ENCODE peak calls at places on chromosome 11, in nine cellular contexts. One of them, this sample, is unnamed.

GRCh38 chr11:130313383-130314183 is 1.1 kb downstream of the ZBTB44 start:
- DNase-seq in AG04450: no peak
- DNase-seq in LNCaP clone FGC: no peak
- DNase-seq in nephron progenitor cell: no peak
- DNase-seq in GM06990: no peak
- DNase-seq in fibroblast of pulmonary artery: peak; percentile 9
- DNase-seq in endothelial cell of umbilical vein: peak; percentile 28
- DNase-seq in heart left ventricle: no peak
- DNase-seq in A549: no peak
- DNase-seq in this sample: no peak

GRCh38 chr11:12260731-12261521 is 116.4 kb upstream of the PARVA start:
- DNase-seq in AG04450: no peak
- DNase-seq in LNCaP clone FGC: no peak
- DNase-seq in nephron progenitor cell: no peak
- DNase-seq in GM06990: no peak
- DNase-seq in fibroblast of pulmonary artery: no peak
- DNase-seq in endothelial cell of umbilical vein: no peak
- DNase-seq in heart left ventricle: no peak
- DNase-seq in A549: no peak
- DNase-seq in this sample: no peak

GRCh38 chr11:132028380-132029240 is 658.2 kb downstream of the NTM start:
- DNase-seq in AG04450: no peak
- DNase-seq in LNCaP clone FGC: peak; percentile 32
- DNase-seq in nephron progenitor cell: peak; percentile 47
- DNase-seq in GM06990: no peak
- DNase-seq in fibroblast of pulmonary artery: peak; percentile 78
- DNase-seq in endothelial cell of umbilical vein: peak; percentile 74
- DNase-seq in heart left ventricle: no peak
- DNase-seq in A549: peak; percentile 29
- DNase-seq in this sample: no peak

GRCh38 chr11:97574976-97575665 is 1185.3 kb downstream of the JRKL start:
- DNase-seq in AG04450: no peak
- DNase-seq in LNCaP clone FGC: no peak
- DNase-seq in nephron progenitor cell: no peak
- DNase-seq in GM06990: no peak
- DNase-seq in fibroblast of pulmonary artery: no peak
- DNase-seq in endothelial cell of umbilical vein: no peak
- DNase-seq in heart left ventricle: no peak
- DNase-seq in A549: no peak
- DNase-seq in this sample: no peak

GRCh38 chr11:109739374-109739773 is 317.4 kb downstream of the C11orf87 start:
- DNase-seq in AG04450: no peak
- DNase-seq in LNCaP clone FGC: no peak
- DNase-seq in nephron progenitor cell: no peak
- DNase-seq in GM06990: no peak
- DNase-seq in fibroblast of pulmonary artery: peak; percentile 16
- DNase-seq in endothelial cell of umbilical vein: no peak
- DNase-seq in heart left ventricle: no peak
- DNase-seq in A549: no peak
- DNase-seq in this sample: no peak

GRCh38 chr11:70090989-70091388 is 12.9 kb downstream of the ANO1 start:
- DNase-seq in AG04450: no peak
- DNase-seq in LNCaP clone FGC: no peak
- DNase-seq in nephron progenitor cell: no peak
- DNase-seq in GM06990: no peak
- DNase-seq in fibroblast of pulmonary artery: no peak
- DNase-seq in endothelial cell of umbilical vein: no peak
- DNase-seq in heart left ventricle: peak; percentile 72
- DNase-seq in A549: no peak
- DNase-seq in this sample: no peak

GRCh38 chr11:112831041-112831440 is 130.2 kb upstream of the NCAM1 start:
- DNase-seq in AG04450: no peak
- DNase-seq in LNCaP clone FGC: no peak
- DNase-seq in nephron progenitor cell: no peak
- DNase-seq in GM06990: no peak
- DNase-seq in fibroblast of pulmonary artery: no peak
- DNase-seq in endothelial cell of umbilical vein: no peak
- DNase-seq in heart left ventricle: no peak
- DNase-seq in A549: no peak
- DNase-seq in this sample: no peak

GRCh38 chr11:44456544-44457270 is 108.8 kb upstream of the CD82 start:
- DNase-seq in AG04450: no peak
- DNase-seq in LNCaP clone FGC: no peak
- DNase-seq in nephron progenitor cell: no peak
- DNase-seq in GM06990: no peak
- DNase-seq in fibroblast of pulmonary artery: no peak
- DNase-seq in endothelial cell of umbilical vein: no peak
- DNase-seq in heart left ventricle: peak; percentile 44
- DNase-seq in A549: peak; percentile 42
- DNase-seq in this sample: peak; percentile 27

GRCh38 chr11:108115495-108116140 is 5.7 kb upstream of the ACAT1 start:
- DNase-seq in AG04450: peak; percentile 72
- DNase-seq in LNCaP clone FGC: peak; percentile 42
- DNase-seq in nephron progenitor cell: no peak
- DNase-seq in GM06990: no peak
- DNase-seq in fibroblast of pulmonary artery: peak; percentile 91
- DNase-seq in endothelial cell of umbilical vein: peak; percentile 93
- DNase-seq in heart left ventricle: peak; percentile 86
- DNase-seq in A549: peak; percentile 53
- DNase-seq in this sample: peak; percentile 81

GRCh38 chr11:96130061-96130460 is 206.2 kb upstream of the MTMR2 start:
- DNase-seq in AG04450: no peak
- DNase-seq in LNCaP clone FGC: no peak
- DNase-seq in nephron progenitor cell: no peak
- DNase-seq in GM06990: no peak
- DNase-seq in fibroblast of pulmonary artery: no peak
- DNase-seq in endothelial cell of umbilical vein: no peak
- DNase-seq in heart left ventricle: no peak
- DNase-seq in A549: no peak
- DNase-seq in this sample: no peak

GRCh38 chr11:103222801-103223200 is 113.6 kb downstream of the DYNC2H1 start:
- DNase-seq in AG04450: no peak
- DNase-seq in LNCaP clone FGC: peak; percentile 15
- DNase-seq in nephron progenitor cell: no peak
- DNase-seq in GM06990: no peak
- DNase-seq in fibroblast of pulmonary artery: peak; percentile 25
- DNase-seq in endothelial cell of umbilical vein: no peak
- DNase-seq in heart left ventricle: no peak
- DNase-seq in A549: no peak
- DNase-seq in this sample: no peak

GRCh38 chr11:69119170-69119569 is 36.6 kb upstream of the SMIM38 start:
- DNase-seq in AG04450: no peak
- DNase-seq in LNCaP clone FGC: no peak
- DNase-seq in nephron progenitor cell: no peak
- DNase-seq in GM06990: no peak
- DNase-seq in fibroblast of pulmonary artery: no peak
- DNase-seq in endothelial cell of umbilical vein: no peak
- DNase-seq in heart left ventricle: no peak
- DNase-seq in A549: no peak
- DNase-seq in this sample: no peak

GRCh38 chr11:7548659-7549283 is 35.0 kb downstream of the PPFIBP2 start:
- DNase-seq in AG04450: no peak
- DNase-seq in LNCaP clone FGC: no peak
- DNase-seq in nephron progenitor cell: no peak
- DNase-seq in GM06990: peak; percentile 21
- DNase-seq in fibroblast of pulmonary artery: no peak
- DNase-seq in endothelial cell of umbilical vein: no peak
- DNase-seq in heart left ventricle: no peak
- DNase-seq in A549: peak; percentile 27
- DNase-seq in this sample: peak; percentile 22
- TF ChIP-seq CTCF in AG04450: no peak
- TF ChIP-seq CTCF in LNCaP clone FGC: peak; percentile 46
- TF ChIP-seq CTCF in nephron progenitor cell: peak; percentile 21
- TF ChIP-seq CTCF in GM06990: peak; percentile 78
- TF ChIP-seq CTCF in fibroblast of pulmonary artery: no peak
- TF ChIP-seq CTCF in endothelial cell of umbilical vein: peak; percentile 15
- TF ChIP-seq CTCF in heart left ventricle: no peak
- TF ChIP-seq CTCF in A549: peak; percentile 22
- TF ChIP-seq CTCF in this sample: peak; percentile 50

GRCh38 chr11:62608776-62609175 is 3.8 kb downstream of the EML3 start:
- DNase-seq in AG04450: no peak
- DNase-seq in LNCaP clone FGC: no peak
- DNase-seq in nephron progenitor cell: no peak
- DNase-seq in GM06990: no peak
- DNase-seq in fibroblast of pulmonary artery: no peak
- DNase-seq in endothelial cell of umbilical vein: no peak
- DNase-seq in heart left ventricle: no peak
- DNase-seq in A549: no peak
- DNase-seq in this sample: no peak

GRCh38 chr11:62610814-62611704 is 1.5 kb downstream of the EML3 start:
- DNase-seq in AG04450: no peak
- DNase-seq in LNCaP clone FGC: no peak
- DNase-seq in nephron progenitor cell: no peak
- DNase-seq in GM06990: no peak
- DNase-seq in fibroblast of pulmonary artery: no peak
- DNase-seq in endothelial cell of umbilical vein: no peak
- DNase-seq in heart left ventricle: no peak
- DNase-seq in A549: no peak
- DNase-seq in this sample: no peak

GRCh38 chr11:62611705-62612365 is 740 bp downstream of the EML3 start:
- DNase-seq in AG04450: no peak
- DNase-seq in LNCaP clone FGC: no peak
- DNase-seq in nephron progenitor cell: peak; percentile 44
- DNase-seq in GM06990: peak; percentile 75
- DNase-seq in fibroblast of pulmonary artery: peak; percentile 83
- DNase-seq in endothelial cell of umbilical vein: peak; percentile 66
- DNase-seq in heart left ventricle: peak; percentile 75
- DNase-seq in A549: peak; percentile 48
- DNase-seq in this sample: no peak

GRCh38 chr11:62612366-62613274 is at the start of the genes EML3 and ROM1:
- DNase-seq in AG04450: peak; percentile 37
- DNase-seq in LNCaP clone FGC: no peak
- DNase-seq in nephron progenitor cell: peak; percentile 96
- DNase-seq in GM06990: peak; percentile 90
- DNase-seq in fibroblast of pulmonary artery: peak; percentile 88
- DNase-seq in endothelial cell of umbilical vein: peak; percentile 80
- DNase-seq in heart left ventricle: peak; percentile 95
- DNase-seq in A549: peak; percentile 88
- DNase-seq in this sample: peak; percentile 87

DNA sequence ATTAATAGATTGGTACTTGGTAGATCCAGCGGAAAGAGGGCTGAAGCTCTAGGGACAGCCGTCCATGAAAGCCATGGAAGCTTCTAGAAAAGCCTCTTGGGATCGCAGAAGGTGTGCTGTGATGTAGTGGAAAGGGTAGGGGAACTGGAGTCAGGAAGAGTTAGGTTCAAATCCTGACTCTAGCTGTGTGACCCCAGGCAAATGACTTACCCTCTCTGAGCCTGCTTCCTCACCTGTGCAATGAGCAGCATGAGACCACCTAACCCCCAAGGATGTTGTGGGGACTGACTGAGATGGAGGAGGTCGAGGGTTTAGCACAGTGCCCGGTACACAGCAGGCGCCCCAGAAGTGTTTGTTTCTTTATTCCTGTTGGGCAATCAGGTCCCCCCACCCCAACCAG is 2.2 kb downstream of the EML3 start:
- DNase-seq in AG04450: no peak
- DNase-seq in LNCaP clone FGC: no peak
- DNase-seq in nephron progenitor cell: no peak
- DNase-seq in GM06990: no peak
- DNase-seq in fibroblast of pulmonary artery: no peak
- DNase-seq in endothelial cell of umbilical vein: no peak
- DNase-seq in heart left ventricle: no peak
- DNase-seq in A549: no peak
- DNase-seq in this sample: no peak
- TF ChIP-seq CTCF in AG04450: no peak
- TF ChIP-seq CTCF in LNCaP clone FGC: no peak
- TF ChIP-seq CTCF in nephron progenitor cell: no peak
- TF ChIP-seq CTCF in GM06990: no peak
- TF ChIP-seq CTCF in fibroblast of pulmonary artery: no peak
- TF ChIP-seq CTCF in endothelial cell of umbilical vein: no peak
- TF ChIP-seq CTCF in heart left ventricle: no peak
- TF ChIP-seq CTCF in A549: no peak
- TF ChIP-seq CTCF in this sample: no peak

GRCh38 chr11:42974510-42974909 is 337.3 kb upstream of the API5 start:
- DNase-seq in AG04450: no peak
- DNase-seq in LNCaP clone FGC: no peak
- DNase-seq in nephron progenitor cell: no peak
- DNase-seq in GM06990: no peak
- DNase-seq in fibroblast of pulmonary artery: no peak
- DNase-seq in endothelial cell of umbilical vein: no peak
- DNase-seq in heart left ventricle: no peak
- DNase-seq in A549: peak; percentile 3
- DNase-seq in this sample: no peak
- TF ChIP-seq CTCF in AG04450: no peak
- TF ChIP-seq CTCF in LNCaP clone FGC: peak; percentile 42
- TF ChIP-seq CTCF in nephron progenitor cell: no peak
- TF ChIP-seq CTCF in GM06990: peak; percentile 27
- TF ChIP-seq CTCF in fibroblast of pulmonary artery: no peak
- TF ChIP-seq CTCF in endothelial cell of umbilical vein: no peak
- TF ChIP-seq CTCF in heart left ventricle: no peak
- TF ChIP-seq CTCF in A549: no peak
- TF ChIP-seq CTCF in this sample: peak; percentile 33

GRCh38 chr11:68018730-68019190 is 8.6 kb downstream of the ALDH3B1 start:
- DNase-seq in AG04450: no peak
- DNase-seq in LNCaP clone FGC: no peak
- DNase-seq in nephron progenitor cell: no peak
- DNase-seq in GM06990: no peak
- DNase-seq in fibroblast of pulmonary artery: no peak
- DNase-seq in endothelial cell of umbilical vein: no peak
- DNase-seq in heart left ventricle: no peak
- DNase-seq in A549: no peak
- DNase-seq in this sample: no peak

GRCh38 chr11:68022531-68022930 is 8.0 kb upstream of the NDUFS8 start:
- DNase-seq in AG04450: no peak
- DNase-seq in LNCaP clone FGC: no peak
- DNase-seq in nephron progenitor cell: no peak
- DNase-seq in GM06990: no peak
- DNase-seq in fibroblast of pulmonary artery: no peak
- DNase-seq in endothelial cell of umbilical vein: no peak
- DNase-seq in heart left ventricle: no peak
- DNase-seq in A549: no peak
- DNase-seq in this sample: no peak

GRCh38 chr11:68019486-68019885 is 9.4 kb downstream of the ALDH3B1 start:
- DNase-seq in AG04450: no peak
- DNase-seq in LNCaP clone FGC: no peak
- DNase-seq in nephron progenitor cell: no peak
- DNase-seq in GM06990: no peak
- DNase-seq in fibroblast of pulmonary artery: no peak
- DNase-seq in endothelial cell of umbilical vein: no peak
- DNase-seq in heart left ventricle: no peak
- DNase-seq in A549: no peak
- DNase-seq in this sample: no peak

GRCh38 chr11:68021167-68021787 is 9.2 kb upstream of the NDUFS8 start:
- DNase-seq in AG04450: no peak
- DNase-seq in LNCaP clone FGC: no peak
- DNase-seq in nephron progenitor cell: no peak
- DNase-seq in GM06990: no peak
- DNase-seq in fibroblast of pulmonary artery: no peak
- DNase-seq in endothelial cell of umbilical vein: no peak
- DNase-seq in heart left ventricle: no peak
- DNase-seq in A549: peak; percentile 81
- DNase-seq in this sample: no peak

DNA sequence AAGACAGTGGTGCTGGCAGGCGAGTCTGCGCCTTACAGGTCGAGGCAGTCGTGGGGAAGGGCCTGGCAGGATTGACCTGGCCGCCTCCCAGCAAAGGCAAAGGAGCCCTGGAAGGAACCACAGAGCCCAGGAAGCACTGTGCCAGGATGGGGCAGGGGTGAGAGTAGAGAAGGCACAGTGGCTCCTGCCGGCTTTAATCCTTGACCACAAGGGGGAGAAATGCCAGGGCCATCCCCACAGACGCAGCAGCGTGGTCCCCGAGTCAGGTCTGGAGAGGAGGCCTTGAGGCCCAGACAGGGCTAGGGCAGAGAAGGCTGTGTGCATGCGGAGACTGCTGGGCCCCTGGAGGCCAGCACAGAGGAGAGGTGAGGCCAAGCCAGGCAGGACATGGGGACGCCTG is 9.9 kb upstream of the NDUFS8 start:
- DNase-seq in AG04450: no peak
- DNase-seq in LNCaP clone FGC: peak; percentile 61
- DNase-seq in nephron progenitor cell: no peak
- DNase-seq in GM06990: no peak
- DNase-seq in fibroblast of pulmonary artery: peak; percentile 41
- DNase-seq in endothelial cell of umbilical vein: peak; percentile 28
- DNase-seq in heart left ventricle: no peak
- DNase-seq in A549: peak; percentile 83
- DNase-seq in this sample: peak; percentile 65
- TF ChIP-seq CTCF in AG04450: peak; percentile 59
- TF ChIP-seq CTCF in LNCaP clone FGC: peak; percentile 56
- TF ChIP-seq CTCF in nephron progenitor cell: peak; percentile 29
- TF ChIP-seq CTCF in GM06990: peak; percentile 26
- TF ChIP-seq CTCF in fibroblast of pulmonary artery: peak; percentile 49
- TF ChIP-seq CTCF in endothelial cell of umbilical vein: peak; percentile 59
- TF ChIP-seq CTCF in heart left ventricle: no peak
- TF ChIP-seq CTCF in A549: peak; percentile 44
- TF ChIP-seq CTCF in this sample: peak; percentile 60